ENCODE peak calls at places on chromosomes 4 and X, in four cellular contexts. V, B, F and I are unnamed samples.

GRCh38 chr4:18209448-18209847 is 187.9 kb upstream of the LCORL start:
- DNase-seq in V (no peak), B (no peak), F (no peak), I (no peak)

GRCh38 chrX:16528620-16529019 is 121.3 kb upstream of the S100G start:
- DNase-seq in V (peak; percentile 10), B (no peak), F (no peak), I (no peak)

GRCh38 chrX:138020941-138021340 is 455.0 kb downstream of the ZIC3 start:
- DNase-seq in V (no peak), B (no peak), F (no peak), I (no peak)

GRCh38 chrX:33194876-33195433 is 16.4 kb downstream of the DMD start:
- DNase-seq in V (no peak), B (no peak), F (no peak), I (peak; percentile 65)

GRCh38 chr4:30802622-30803323 is 82.6 kb downstream of the PCDH7 start:
- DNase-seq in V (no peak), B (no peak), F (no peak), I (no peak)

GRCh38 chrX:270848-271367 is 10.3 kb upstream of the PLCXD1 start:
- DNase-seq in V (no peak), B (peak; percentile 2), F (peak; percentile 85), I (no peak)

GRCh38 chr4:182885022-182885737 is 32.0 kb downstream of the DCTD start:
- DNase-seq in V (no peak), B (no peak), F (no peak), I (peak; percentile 14)

GRCh38 chrX:39480966-39481365 is 616.8 kb downstream of the BCOR start:
- DNase-seq in V (no peak), B (no peak), F (no peak), I (no peak)

GRCh38 chr4:36399762-36400353 is 118.4 kb downstream of the DTHD1 start:
- DNase-seq in V (peak; percentile 32), B (peak; percentile 38), F (no peak), I (peak; percentile 27)

GRCh38 chr4:173573286-173573685 is 43.3 kb upstream of the HAND2 start:
- DNase-seq in V (no peak), B (no peak), F (no peak), I (no peak)

GRCh38 chrX:122835886-122836285 is 348.2 kb upstream of the GRIA3 start:
- DNase-seq in V (no peak), B (no peak), F (no peak), I (peak; percentile 6)

GRCh38 chr4:87525636-87526035 is 3.5 kb downstream of the SPARCL1 start:
- DNase-seq in V (no peak), B (no peak), F (no peak), I (peak; percentile 62)

GRCh38 chr4:13829457-13829856 is 201.9 kb upstream of the BOD1L1 start:
- DNase-seq in V (no peak), B (no peak), F (no peak), I (no peak)

GRCh38 chrX:78199851-78200250 is 60.4 kb upstream of the TAF9B start:
- DNase-seq in V (peak; percentile 24), B (no peak), F (no peak), I (peak; percentile 35)

GRCh38 chr4:181597766-181598165 is 645.4 kb upstream of the TENM3 start:
- DNase-seq in V (no peak), B (no peak), F (no peak), I (peak; percentile 61)

GRCh38 chr4:181254771-181255170 is 988.4 kb upstream of the TENM3 start:
- DNase-seq in V (no peak), B (no peak), F (no peak), I (no peak)

GRCh38 chr4:173577963-173578362 is 47.9 kb upstream of the HAND2 start:
- DNase-seq in V (no peak), B (no peak), F (no peak), I (no peak)

GRCh38 chrX:48589482-48590162 is 7.7 kb upstream of the WDR13 start:
- DNase-seq in V (no peak), B (peak; percentile 85), F (no peak), I (peak; percentile 50)

GRCh38 chrX:153864561-153865320 is 21.2 kb downstream of the L1CAM start:
- DNase-seq in V (no peak), B (no peak), F (no peak), I (no peak)

GRCh38 chr4:149140841-149141240 is 674.8 kb downstream of the IQCM start:
- DNase-seq in V (no peak), B (no peak), F (no peak), I (peak; percentile 43)

GRCh38 chrX:20437678-20438077 is 171.0 kb upstream of the RPS6KA3 start:
- DNase-seq in V (no peak), B (no peak), F (no peak), I (peak; percentile 14)

GRCh38 chr4:2823301-2823670 is 20.4 kb upstream of the ADD1 start:
- DNase-seq in V (no peak), B (no peak), F (peak; percentile 45), I (no peak)

GRCh38 chrX:51860679-51861078 is 32.7 kb upstream of the MAGED1 start:
- DNase-seq in V (peak; percentile 1), B (peak; percentile 31), F (no peak), I (peak; percentile 66)

GRCh38 chrX:72685810-72686465 is 28.2 kb downstream of the PHKA1 start:
- DNase-seq in V (no peak), B (peak; percentile 5), F (no peak), I (no peak)

GRCh38 chrX:131405497-131405896 is 116.4 kb upstream of the IGSF1 start:
- DNase-seq in V (no peak), B (no peak), F (no peak), I (no peak)

GRCh38 chrX:21398424-21398823 is 24.2 kb downstream of the CNKSR2 start:
- DNase-seq in V (no peak), B (no peak), F (no peak), I (no peak)

GRCh38 chrX:55290963-55291362 is 26.2 kb upstream of the PAGE3 start:
- DNase-seq in V (no peak), B (no peak), F (no peak), I (no peak)

GRCh38 chrX:46770817-46771163 is 11.9 kb upstream of the SLC9A7 start:
- DNase-seq in V (no peak), B (no peak), F (no peak), I (peak; percentile 88)

GRCh38 chr4:89952458-89952857 is 57.8 kb downstream of the MMRN1 start:
- DNase-seq in V (no peak), B (no peak), F (no peak), I (no peak)

GRCh38 chrX:1468250-1468772 is 15.6 kb upstream of the ASMTL start:
- DNase-seq in V (peak; percentile 93), B (no peak), F (no peak), I (peak; percentile 37)

GRCh38 chr4:113540859-113541258 is 220.7 kb downstream of the CAMK2D start:
- DNase-seq in V (no peak), B (no peak), F (no peak), I (peak; percentile 29)

GRCh38 chr4:4714330-4714729 is 145.1 kb upstream of the MSX1 start:
- DNase-seq in V (no peak), B (no peak), F (no peak), I (peak; percentile 34)

GRCh38 chr4:174532479-174532878 is 10.2 kb upstream of the HPGD start:
- DNase-seq in V (no peak), B (no peak), F (no peak), I (no peak)

GRCh38 chr4:39834269-39834668 is 136.3 kb downstream of the UBE2K start:
- DNase-seq in V (no peak), B (no peak), F (no peak), I (no peak)

GRCh38 chr4:148776944-148777343 is 334.7 kb upstream of the NR3C2 start:
- DNase-seq in V (no peak), B (no peak), F (no peak), I (peak; percentile 67)

GRCh38 chr4:80073362-80074008 is 456 bp upstream of the ANTXR2 start:
- DNase-seq in V (peak; percentile 83), B (no peak), F (no peak), I (no peak)

GRCh38 chrX:130111220-130111934 is 1.1 kb upstream of the ELF4 start:
- DNase-seq in V (no peak), B (no peak), F (no peak), I (no peak)

GRCh38 chrX:130109429-130110378 is 593 bp downstream of the ELF4 start:
- DNase-seq in V (no peak), B (peak; percentile 19), F (peak; percentile 48), I (no peak)

GRCh38 chrX:130110379-130111219 is at the start of gene ELF4:
- DNase-seq in V (peak; percentile 52), B (peak; percentile 54), F (peak; percentile 62), I (peak; percentile 58)

GRCh38 chrX:130106071-130106470 is 4.2 kb downstream of the ELF4 start:
- DNase-seq in V (no peak), B (no peak), F (no peak), I (no peak)

DNA sequence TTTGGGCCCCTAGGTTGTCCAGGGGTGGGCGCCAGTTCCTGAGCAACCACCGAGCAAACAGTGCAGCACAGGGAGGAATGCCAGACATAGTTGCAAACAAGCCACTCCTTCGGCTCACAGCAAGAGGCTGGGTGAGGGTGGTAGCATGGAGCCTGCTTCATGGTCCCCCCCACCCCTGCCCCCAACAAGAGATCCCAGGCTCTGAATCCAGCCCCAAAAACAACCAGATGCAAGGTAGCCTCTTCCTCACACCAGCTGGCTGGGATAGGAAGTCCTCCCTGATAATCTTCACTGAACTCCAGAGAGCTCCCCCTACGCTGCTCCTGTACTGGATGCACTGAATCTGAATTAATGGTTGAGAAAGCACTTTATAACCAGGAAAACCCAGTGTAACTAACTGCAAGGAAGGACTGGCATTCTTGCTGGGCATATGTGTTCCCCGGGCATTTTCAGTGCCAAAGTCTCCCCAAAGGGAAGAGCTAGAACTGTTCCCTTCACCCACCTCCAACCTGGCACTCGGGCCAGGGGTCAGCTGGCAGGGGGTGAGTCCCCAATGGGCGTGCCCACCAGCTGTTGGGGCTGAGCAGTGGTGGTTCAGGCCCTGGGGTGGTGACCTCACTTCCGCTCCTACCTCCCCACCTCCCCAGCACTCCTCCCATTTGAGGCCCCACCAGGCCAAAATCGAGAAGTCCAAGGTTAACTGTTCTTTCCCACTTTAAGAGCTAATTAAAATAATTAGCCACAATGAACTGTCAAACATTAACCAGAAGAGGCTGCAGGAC is 1.5 kb downstream of the ELF4 start:
- DNase-seq in V (peak; percentile 65), B (no peak), F (peak; percentile 72), I (no peak)
- H3K4me3 ChIP-seq in V (peak overlapping the region; percentile 62), B (no peak overlapping the region), F (peak overlapping the region; percentile 66), I (peak overlapping the region; percentile 63)

GRCh38 chrX:132958086-132958703 is at the start of gene HS6ST2:
- DNase-seq in V (no peak), B (peak; percentile 49), F (no peak), I (no peak)
- TF ChIP-seq CTCF in V (no peak), B (no peak), F (no peak), I (no peak)

DNA sequence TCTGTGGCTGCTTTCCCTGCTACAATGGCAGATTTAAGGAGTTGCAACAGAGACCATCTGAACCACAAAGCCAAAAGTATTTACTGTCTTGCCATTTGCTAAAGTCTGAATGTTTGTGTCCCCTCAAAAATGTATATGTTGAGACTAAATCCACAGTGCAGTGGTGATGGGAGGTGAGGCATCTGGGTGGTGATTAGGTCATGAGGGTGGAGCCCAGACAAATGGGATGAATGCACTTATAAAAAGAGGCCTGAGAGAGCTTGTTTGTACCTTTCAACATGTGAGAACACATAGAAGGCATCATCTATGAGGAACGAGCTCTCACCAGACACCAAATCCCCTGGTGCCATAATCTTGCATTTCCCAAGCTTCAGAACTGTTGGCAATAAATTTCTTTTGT is 137.3 kb downstream of the TMEM144 start:
- DNase-seq in V (no peak), B (no peak), F (no peak), I (no peak)
- H3K4me3 ChIP-seq in V (no peak overlapping the region), B (no peak overlapping the region), F (no peak overlapping the region), I (no peak overlapping the region)

GRCh38 chrX:133337250-133337649 is 78.0 kb downstream of the GPC4 start:
- DNase-seq in V (no peak), B (peak; percentile 88), F (no peak), I (no peak)

GRCh38 chrX:133333154-133333750 is 82.0 kb downstream of the GPC4 start:
- DNase-seq in V (no peak), B (no peak), F (no peak), I (no peak)

GRCh38 chrX:133335027-133335426 is 80.3 kb downstream of the GPC4 start:
- DNase-seq in V (peak; percentile 4), B (peak; percentile 37), F (no peak), I (peak; percentile 54)
- TF ChIP-seq CTCF in V (no peak), B (peak; percentile 58), F (peak; percentile 30), I (peak; percentile 71)